ENCODE peak calls at places on chromosomes 3 and 15, in six cellular contexts. X is tibial artery, H is cardiac fibroblast, J is foreskin fibroblast, G is stomach, T is body of pancreas. U is an unnamed sample.

GRCh38 chr3:7001370-7001769 is 140.5 kb downstream of the GRM7 start:
- DNase-seq in X (no peak), H (no peak), J (no peak), G (no peak), T (no peak), U (no peak)

GRCh38 chr3:165192610-165193192 is 3.5 kb downstream of the SLITRK3 start:
- DNase-seq in X (no peak), H (no peak), J (no peak), G (no peak), T (no peak), U (no peak)

GRCh38 chr3:29693863-29694262 is 413.0 kb downstream of the RBMS3 start:
- DNase-seq in X (no peak), H (peak), J (peak), G (no peak), T (peak), U (no peak)

GRCh38 chr3:9247361-9248231 is 1.9 kb downstream of the SRGAP3 start:
- DNase-seq in X (no peak), H (no peak), J (no peak), G (peak), T (no peak), U (no peak)

GRCh38 chr3:137792633-137793271 is 28.6 kb downstream of the SOX14 start:
- DNase-seq in X (no peak), H (peak), J (peak), G (no peak), T (peak), U (peak)

GRCh38 chr3:111967651-111968274 is 11.1 kb upstream of the ABHD10 start:
- DNase-seq in X (peak), H (peak), J (peak), G (peak), T (peak), U (peak)

GRCh38 chr3:105369501-105370371 is 3.0 kb downstream of the ALCAM start:
- DNase-seq in X (peak), H (peak), J (peak), G (peak), T (peak), U (peak)

GRCh38 chr15:36905908-36906307 is 194.4 kb downstream of the MEIS2 start:
- DNase-seq in X (no peak), H (peak), J (peak), G (no peak), T (peak), U (no peak)

GRCh38 chr15:59691194-59691805 is 2.2 kb upstream of the BNIP2 start:
- DNase-seq in X (peak), H (peak), J (peak), G (peak), T (peak), U (peak)

GRCh38 chr15:76994971-76995945 is at the start of gene PSTPIP1:
- DNase-seq in X (no peak), H (no peak), J (peak), G (peak), T (no peak), U (no peak)

GRCh38 chr3:17845026-17845425 is 102.6 kb upstream of the TBC1D5 start:
- DNase-seq in X (no peak), H (peak), J (peak), G (no peak), T (no peak), U (no peak)

GRCh38 chr15:43518073-43518761 is 809 bp downstream of the MAP1A start:
- DNase-seq in X (no peak), H (peak), J (peak), G (no peak), T (no peak), U (no peak)

GRCh38 chr3:189394599-189395121 is 222.9 kb downstream of the TPRG1 start:
- DNase-seq in X (no peak), H (no peak), J (no peak), G (no peak), T (no peak), U (peak)

GRCh38 chr15:93274276-93274675 is 185.3 kb upstream of the RGMA start:
- DNase-seq in X (no peak), H (no peak), J (no peak), G (no peak), T (no peak), U (no peak)

GRCh38 chr3:87437765-87438164 is 161.4 kb upstream of the POU1F1 start:
- DNase-seq in X (no peak), H (no peak), J (peak), G (no peak), T (no peak), U (no peak)

GRCh38 chr3:197516517-197516889 is 39.3 kb downstream of the BDH1 start:
- DNase-seq in X (no peak), H (peak), J (peak), G (peak), T (peak), U (no peak)

GRCh38 chr3:155102329-155102728 is 22.2 kb downstream of the MME start:
- DNase-seq in X (no peak), H (no peak), J (peak), G (no peak), T (no peak), U (no peak)

GRCh38 chr3:10956991-10957390 is 35.6 kb upstream of the SLC6A1 start:
- DNase-seq in X (no peak), H (no peak), J (no peak), G (no peak), T (no peak), U (no peak)

GRCh38 chr3:147393261-147393964 is 12.9 kb downstream of the ZIC4 start:
- DNase-seq in X (no peak), H (no peak), J (peak), G (no peak), T (no peak), U (no peak)

GRCh38 chr3:59751606-59752005 is 701.8 kb upstream of the CFAP20DC start:
- DNase-seq in X (no peak), H (no peak), J (no peak), G (no peak), T (no peak), U (no peak)

GRCh38 chr3:33278106-33278672 is 947 bp downstream of the FBXL2 start:
- DNase-seq in X (no peak), H (peak), J (peak), G (no peak), T (no peak), U (no peak)

GRCh38 chr3:193801094-193801493 is 208.1 kb downstream of the OPA1 start:
- DNase-seq in X (no peak), H (no peak), J (no peak), G (no peak), T (no peak), U (no peak)

GRCh38 chr3:143754090-143754489 is 94.2 kb downstream of the SLC9A9 start:
- DNase-seq in X (no peak), H (no peak), J (no peak), G (no peak), T (no peak), U (no peak)

GRCh38 chr15:92624401-92624991 is 31.1 kb downstream of the FAM174B start:
- DNase-seq in X (peak), H (peak), J (no peak), G (peak), T (peak), U (no peak)

GRCh38 chr3:179148446-179149238 is 485 bp downstream of the PIK3CA start:
- DNase-seq in X (peak), H (peak), J (peak), G (peak), T (peak), U (no peak)

GRCh38 chr3:126083511-126083912 is 412 bp downstream of the SLC41A3 start:
- DNase-seq in X (no peak), H (peak), J (peak), G (peak), T (peak), U (no peak)

GRCh38 chr3:4581905-4582611 is 88.9 kb downstream of the ITPR1 start:
- DNase-seq in X (no peak), H (no peak), J (no peak), G (no peak), T (no peak), U (no peak)

GRCh38 chr3:30042274-30042859 is 564.0 kb upstream of the TGFBR2 start:
- DNase-seq in X (peak), H (peak), J (peak), G (peak), T (peak), U (peak)

GRCh38 chr15:56869573-56869972 is 48.9 kb upstream of the TCF12 start:
- DNase-seq in X (peak), H (peak), J (peak), G (peak), T (peak), U (no peak)

GRCh38 chr3:12135029-12135634 is 23.6 kb downstream of the TIMP4 start:
- DNase-seq in X (peak), H (peak), J (peak), G (peak), T (peak), U (no peak)

GRCh38 chr15:61051570-61052031 is 177.5 kb downstream of the RORA start:
- DNase-seq in X (peak), H (peak), J (peak), G (no peak), T (peak), U (no peak)

GRCh38 chr15:67149859-67150824 is 84.7 kb downstream of the SMAD3 start:
- DNase-seq in X (peak), H (peak), J (peak), G (peak), T (peak), U (no peak)

GRCh38 chr3:42693530-42693930 is 8.2 kb downstream of the KLHL40 start:
- DNase-seq in X (peak), H (no peak), J (no peak), G (no peak), T (no peak), U (no peak)

GRCh38 chr15:90095521-90095959 is 6.7 kb downstream of the IDH2 start:
- DNase-seq in X (no peak), H (no peak), J (no peak), G (peak), T (peak), U (no peak)

GRCh38 chr3:124627501-124627908 is 102.7 kb upstream of the UMPS start:
- DNase-seq in X (no peak), H (peak), J (no peak), G (peak), T (peak), U (no peak)

GRCh38 chr3:122247087-122247824 is 63.8 kb downstream of the CASR start:
- DNase-seq in X (peak), H (no peak), J (no peak), G (no peak), T (peak), U (no peak)

GRCh38 chr3:122247825-122248185 is 64.3 kb downstream of the CASR start:
- DNase-seq in X (no peak), H (no peak), J (peak), G (no peak), T (peak), U (no peak)

GRCh38 chr3:122245513-122246174 is 62.2 kb downstream of the CASR start:
- DNase-seq in X (no peak), H (no peak), J (peak), G (no peak), T (no peak), U (no peak)

GRCh38 chr3:122251428-122251827 is 68.0 kb downstream of the CASR start:
- DNase-seq in X (no peak), H (no peak), J (no peak), G (no peak), T (no peak), U (no peak)

DNA sequence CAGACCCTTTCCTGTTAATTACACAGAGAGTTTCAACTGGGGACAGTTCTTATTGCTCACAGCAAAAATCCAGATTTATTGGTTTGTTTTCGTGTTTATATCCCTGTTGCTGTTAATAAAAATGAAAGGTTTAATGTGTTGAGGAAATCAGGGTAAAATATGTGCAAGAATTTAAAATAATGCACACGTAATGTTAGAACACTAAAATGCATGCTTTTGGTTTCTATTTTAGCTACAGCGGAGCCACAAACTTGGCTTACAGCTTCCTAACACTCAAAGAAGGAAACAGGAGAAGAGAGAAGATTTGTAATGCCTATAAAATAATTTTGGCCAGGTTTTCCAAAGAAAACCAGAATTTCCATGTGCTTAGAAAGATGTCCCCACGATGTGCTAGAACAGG is 62.7 kb downstream of the CASR start:
- DNase-seq in X (no peak), H (no peak), J (no peak), G (no peak), T (no peak), U (no peak)
- H3K4me3 ChIP-seq in X (peak), H (no peak), J (no peak), G (no peak), T (no peak), U (peak)

DNA sequence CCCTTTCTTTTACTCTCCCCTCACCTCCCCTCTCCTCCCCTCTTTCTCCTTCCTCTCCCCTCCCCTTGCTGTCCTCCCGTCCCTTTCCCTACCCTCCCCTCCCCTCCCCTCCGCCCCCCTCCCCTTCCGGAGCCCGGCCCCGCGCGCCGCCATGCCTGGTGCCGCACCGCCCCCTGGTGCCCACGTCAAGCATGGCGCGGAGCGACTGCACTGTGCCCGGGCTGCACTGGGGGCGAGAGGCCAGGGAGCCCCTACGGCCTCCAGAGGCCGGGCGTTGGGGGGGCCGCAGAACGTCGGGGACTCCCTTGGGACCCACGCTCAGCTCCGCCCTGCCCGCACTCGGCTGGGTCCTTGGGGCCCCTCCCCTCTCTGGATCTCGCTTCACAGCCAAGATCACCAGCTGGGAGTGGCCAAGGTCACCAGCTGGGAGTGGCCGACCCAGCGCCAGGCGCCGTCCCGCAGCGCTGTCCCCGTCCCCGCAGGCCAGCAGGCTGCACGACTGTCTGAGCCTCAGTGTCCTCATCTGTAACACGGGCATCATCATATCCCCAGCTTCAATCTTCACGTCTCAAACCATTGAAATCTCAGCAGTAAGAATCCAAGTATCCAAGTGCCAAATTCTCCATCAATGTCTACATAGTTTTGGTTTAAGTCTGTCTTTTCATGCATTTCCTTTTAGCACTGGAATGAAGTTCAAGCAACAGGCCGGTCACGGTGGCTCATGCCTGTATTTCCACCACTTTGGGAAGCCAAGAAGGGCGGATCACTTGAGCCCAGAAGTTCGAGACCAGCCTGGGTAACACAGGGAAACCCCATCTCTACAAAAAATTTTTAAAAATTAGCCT is 42.5 kb downstream of the TPRA1 start:
- DNase-seq in X (peak), H (peak), J (peak), G (peak), T (peak), U (no peak)
- TF ChIP-seq CTCF in X (peak), H (peak), J (peak), G (no peak), T (peak), U (peak)

GRCh38 chr3:50296721-50297383 is 2.4 kb downstream of the HYAL3 start:
- DNase-seq in X (no peak), H (no peak), J (no peak), G (no peak), T (peak), U (no peak)
- H3K4me3 ChIP-seq in X (no peak), H (no peak), J (no peak), G (no peak), T (no peak), U (no peak)

GRCh38 chr15:28998511-28998910 is 112.7 kb downstream of the APBA2 start:
- DNase-seq in X (no peak), H (no peak), J (no peak), G (no peak), T (no peak), U (no peak)
- TF ChIP-seq CTCF in X (no peak), H (no peak), J (no peak), G (no peak), T (no peak), U (no peak)

DNA sequence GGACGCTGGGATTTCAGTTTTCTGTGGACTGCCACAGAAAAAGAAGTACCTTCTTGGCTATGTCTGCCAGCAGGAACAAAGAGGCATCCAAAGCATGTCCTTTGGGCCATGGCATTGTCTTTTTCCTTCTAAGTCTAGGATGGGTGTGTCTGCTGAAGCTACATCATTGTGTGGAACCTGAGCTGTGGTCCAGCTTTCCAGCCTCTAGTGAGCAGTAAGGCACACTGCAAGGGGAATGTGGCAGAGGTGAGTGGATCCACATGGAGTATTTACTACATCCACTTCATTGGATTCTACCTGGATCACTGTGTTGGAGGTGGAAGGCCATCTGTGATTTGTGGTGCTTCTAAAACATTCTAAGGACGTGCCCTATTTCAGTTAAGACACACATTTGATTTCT is 23.7 kb downstream of the CMTM8 start:
- DNase-seq in X (no peak), H (no peak), J (no peak), G (no peak), T (no peak), U (no peak)
- H3K4me3 ChIP-seq in X (no peak), H (no peak), J (no peak), G (no peak), T (no peak), U (no peak)

DNA sequence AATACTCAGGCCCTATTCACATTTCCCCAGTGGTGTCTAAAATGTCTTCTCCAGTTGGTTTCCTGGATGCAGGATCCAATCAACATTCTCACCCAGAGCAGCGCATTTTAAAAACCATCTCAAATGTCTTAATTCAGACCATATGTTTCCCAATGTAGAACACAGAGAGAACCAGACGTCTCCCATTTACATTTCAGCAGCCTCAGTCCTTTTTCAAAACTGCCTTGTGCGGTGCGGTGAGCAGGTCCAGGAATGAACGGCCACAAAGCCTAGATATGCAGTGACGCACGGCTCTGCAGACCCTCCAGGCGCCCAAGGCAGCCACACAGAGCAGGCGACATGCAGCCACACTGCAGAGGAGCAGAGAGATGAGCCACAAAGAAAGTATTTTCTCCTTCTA is 66.1 kb upstream of the MEX3B start:
- DNase-seq in X (no peak), H (no peak), J (peak), G (no peak), T (no peak), U (no peak)
- TF ChIP-seq CTCF in X (no peak), H (no peak), J (no peak), G (no peak), T (no peak), U (no peak)

GRCh38 chr15:84656972-84657371 is 1.0 kb downstream of the NMB start:
- DNase-seq in X (no peak), H (no peak), J (no peak), G (no peak), T (no peak), U (no peak)
- H3K4me3 ChIP-seq in X (no peak), H (no peak), J (no peak), G (no peak), T (no peak), U (no peak)

GRCh38 chr3:185460719-185461350 is 38.0 kb downstream of the TMEM41A start:
- DNase-seq in X (no peak), H (peak), J (peak), G (no peak), T (no peak), U (no peak)
- TF ChIP-seq CTCF in X (no peak), H (no peak), J (peak), G (no peak), T (no peak), U (no peak)

GRCh38 chr15:71093089-71094024 is 21.9 kb upstream of the THSD4 start:
- DNase-seq in X (no peak), H (peak), J (peak), G (peak), T (peak), U (no peak)

GRCh38 chr15:71092056-71092600 is 23.1 kb upstream of the THSD4 start:
- DNase-seq in X (no peak), H (no peak), J (no peak), G (no peak), T (no peak), U (no peak)

GRCh38 chr15:71091601-71092000 is 23.7 kb upstream of the THSD4 start:
- DNase-seq in X (no peak), H (no peak), J (peak), G (no peak), T (no peak), U (no peak)

GRCh38 chr15:71096676-71097075 is 18.6 kb upstream of the THSD4 start:
- DNase-seq in X (no peak), H (no peak), J (peak), G (no peak), T (no peak), U (no peak)

DNA sequence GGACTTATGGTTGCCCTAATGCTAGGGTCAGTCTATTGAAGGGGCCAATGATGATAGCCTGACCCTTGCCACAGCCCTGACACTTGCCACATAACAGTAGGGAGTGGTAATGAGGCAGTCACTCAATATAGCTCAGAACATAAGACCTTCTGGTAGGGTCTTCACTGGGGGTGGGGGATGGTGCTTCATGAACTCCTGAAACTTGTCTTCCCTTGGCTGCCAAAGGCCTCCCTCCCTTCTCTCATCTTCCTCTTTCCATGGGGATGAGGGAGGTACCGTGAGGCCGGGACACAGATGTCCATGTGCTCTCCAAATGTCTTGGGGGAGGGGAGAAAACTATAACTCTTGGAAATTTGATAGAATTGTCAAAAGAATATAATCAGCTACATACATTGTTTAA is 21.1 kb upstream of the THSD4 start:
- DNase-seq in X (no peak), H (no peak), J (no peak), G (no peak), T (no peak), U (no peak)
- H3K4me3 ChIP-seq in X (no peak), H (no peak), J (no peak), G (no peak), T (no peak), U (no peak)

U was measured in GM12864.